ENCODE peak calls at places on chromosome 3, in five cellular contexts. D is lung, P is uterus, G is Caco-2, E is GM23248. K is an unnamed sample. For H3K4me1, the result is how much of the 10 kb centered on the place peaks cover.

GRCh38 chr3:62134061-62134496 is 239.3 kb downstream of the FEZF2 start:
- DNase-seq in D (peak), P (peak), G (no peak), E (peak), K (peak)

GRCh38 chr3:182083112-182083511 is 371.4 kb downstream of the SOX2 start:
- DNase-seq in D (no peak), P (no peak), G (no peak), E (no peak), K (no peak)

GRCh38 chr3:136545664-136546266 is 206.4 kb downstream of the STAG1 start:
- DNase-seq in D (no peak), P (no peak), G (no peak), E (peak), K (no peak)

GRCh38 chr3:147410126-147410517 is 957 bp downstream of the ZIC1 start:
- DNase-seq in D (no peak), P (no peak), G (no peak), E (peak), K (no peak)

GRCh38 chr3:31853580-31853979 is 127.5 kb downstream of the OSBPL10 start:
- DNase-seq in D (no peak), P (no peak), G (no peak), E (no peak), K (no peak)

GRCh38 chr3:69761896-69762789 is 22.9 kb downstream of the MITF start:
- DNase-seq in D (no peak), P (no peak), G (peak), E (peak), K (no peak)

GRCh38 chr3:191502583-191502982 is 41.6 kb downstream of the PYDC2 start:
- DNase-seq in D (no peak), P (no peak), G (peak), E (no peak), K (no peak)

GRCh38 chr3:56874269-56874668 is 72.5 kb upstream of the ARHGEF3 start:
- DNase-seq in D (no peak), P (no peak), G (no peak), E (no peak), K (no peak)

GRCh38 chr3:144031938-144032337 is 60.3 kb downstream of the DIPK2A start:
- DNase-seq in D (no peak), P (no peak), G (no peak), E (peak), K (peak)

GRCh38 chr3:122786067-122786466 is 7.6 kb downstream of the HSPBAP1 start:
- DNase-seq in D (no peak), P (no peak), G (peak), E (peak), K (no peak)

GRCh38 chr3:30694668-30695067 is 88.3 kb downstream of the TGFBR2 start:
- DNase-seq in D (no peak), P (no peak), G (no peak), E (no peak), K (no peak)

GRCh38 chr3:30696403-30696819 is 90.0 kb downstream of the TGFBR2 start:
- DNase-seq in D (no peak), P (no peak), G (no peak), E (no peak), K (no peak)

GRCh38 chr3:30696901-30697300 is 90.5 kb downstream of the TGFBR2 start:
- DNase-seq in D (no peak), P (no peak), G (no peak), E (no peak), K (no peak)

GRCh38 chr3:30694148-30694547 is 87.7 kb downstream of the TGFBR2 start:
- DNase-seq in D (no peak), P (no peak), G (no peak), E (no peak), K (no peak)

GRCh38 chr3:30695302-30696061 is 89.1 kb downstream of the TGFBR2 start:
- DNase-seq in D (no peak), P (no peak), G (no peak), E (no peak), K (no peak)
- H3K4me1 ChIP-seq in D (under half), P (under half), G (under half), E (under half), K (under half)

DNA sequence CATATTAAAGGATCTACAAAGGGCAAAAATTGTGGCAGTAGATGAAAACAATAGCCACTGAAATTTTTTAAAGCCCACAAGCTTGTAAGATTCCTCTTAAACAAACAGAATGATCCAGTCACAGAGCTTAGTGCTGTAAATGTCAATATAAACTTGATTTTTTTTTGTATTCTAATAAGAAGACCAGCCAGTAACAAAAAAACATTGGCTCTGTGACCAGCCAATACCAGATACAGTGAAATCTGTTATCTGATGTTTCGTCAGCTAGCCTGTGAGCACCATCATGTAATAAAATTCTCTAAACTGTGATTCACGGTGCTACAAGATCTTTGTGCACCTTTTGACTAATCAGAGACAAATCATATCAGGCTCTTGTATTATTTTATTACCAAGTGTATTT is 72.2 kb downstream of the FILIP1L start:
- DNase-seq in D (no peak), P (peak), G (no peak), E (peak), K (no peak)
- H3K4me1 ChIP-seq in D (under half), P (under half), G (half or more), E (half or more), K (half or more)

GRCh38 chr3:150770662-150771061 is 7.7 kb upstream of the SIAH2 start:
- DNase-seq in D (no peak), P (no peak), G (no peak), E (no peak), K (no peak)
- H3K4me1 ChIP-seq in D (under half), P (under half), G (under half), E (under half), K (under half)

GRCh38 chr3:197372076-197372661 is 73.8 kb upstream of the DLG1 start:
- DNase-seq in D (peak), P (no peak), G (peak), E (peak), K (peak)
- H3K4me1 ChIP-seq in D (under half), P (under half), G (half or more), E (under half), K (under half)

GRCh38 chr3:50169858-50170257 is 14.7 kb downstream of the SEMA3F start:
- DNase-seq in D (no peak), P (no peak), G (no peak), E (no peak), K (no peak)
- H3K4me1 ChIP-seq in D (under half), P (under half), G (under half), E (under half), K (half or more)

DNA sequence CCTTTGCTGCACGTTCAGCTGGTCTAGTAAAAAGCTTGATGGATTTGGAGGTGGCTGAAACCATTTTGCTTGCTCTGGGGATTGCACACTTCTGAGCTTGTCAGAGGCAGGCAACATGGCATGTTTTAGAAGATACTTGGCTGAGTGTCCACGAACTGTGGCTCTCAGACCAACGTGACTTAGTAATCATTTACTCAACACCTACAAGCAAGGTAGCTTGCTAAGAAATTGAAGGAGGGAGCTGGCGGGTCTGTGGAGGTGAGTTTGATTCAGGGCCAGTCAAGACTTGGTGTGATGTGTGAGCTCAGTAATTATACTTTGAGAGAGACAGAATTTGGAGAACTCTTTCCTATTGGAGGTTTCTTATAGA is 196.0 kb downstream of the LPP start:
- DNase-seq in D (no peak), P (no peak), G (no peak), E (no peak), K (no peak)
- H3K4me1 ChIP-seq in D (under half), P (under half), G (under half), E (under half), K (under half)

GRCh38 chr3:159881828-159882309 is 106.8 kb upstream of the IL12A start:
- DNase-seq in D (no peak), P (no peak), G (no peak), E (no peak), K (no peak)

GRCh38 chr3:159882784-159883779 is 105.6 kb upstream of the IL12A start:
- DNase-seq in D (no peak), P (no peak), G (no peak), E (peak), K (no peak)

GRCh38 chr3:159882367-159882766 is 106.3 kb upstream of the IL12A start:
- DNase-seq in D (no peak), P (no peak), G (no peak), E (no peak), K (no peak)

GRCh38 chr3:159879598-159879997 is 109.0 kb upstream of the IL12A start:
- DNase-seq in D (no peak), P (no peak), G (no peak), E (no peak), K (no peak)

DNA sequence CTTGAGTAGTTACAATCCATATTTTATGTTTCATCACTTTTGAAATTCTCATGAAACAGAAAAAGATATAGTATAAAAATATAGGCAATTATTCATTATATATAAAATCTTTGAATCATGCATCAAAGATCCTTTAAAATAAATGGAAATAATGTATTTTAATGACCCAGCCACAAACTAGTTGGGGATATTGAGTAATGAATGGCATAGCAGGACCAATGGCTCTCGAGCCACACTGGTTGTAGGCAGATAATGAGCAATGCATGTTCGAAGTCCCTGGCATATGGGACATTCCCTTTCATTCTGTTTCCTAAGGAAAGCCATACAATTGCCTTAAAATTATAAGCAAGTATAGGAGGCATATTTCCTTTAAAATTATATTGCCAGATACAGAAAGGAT is 107.4 kb upstream of the IL12A start:
- DNase-seq in D (no peak), P (no peak), G (no peak), E (no peak), K (no peak)
- H3K4me1 ChIP-seq in D (under half), P (under half), G (under half), E (under half), K (half or more)

DNA sequence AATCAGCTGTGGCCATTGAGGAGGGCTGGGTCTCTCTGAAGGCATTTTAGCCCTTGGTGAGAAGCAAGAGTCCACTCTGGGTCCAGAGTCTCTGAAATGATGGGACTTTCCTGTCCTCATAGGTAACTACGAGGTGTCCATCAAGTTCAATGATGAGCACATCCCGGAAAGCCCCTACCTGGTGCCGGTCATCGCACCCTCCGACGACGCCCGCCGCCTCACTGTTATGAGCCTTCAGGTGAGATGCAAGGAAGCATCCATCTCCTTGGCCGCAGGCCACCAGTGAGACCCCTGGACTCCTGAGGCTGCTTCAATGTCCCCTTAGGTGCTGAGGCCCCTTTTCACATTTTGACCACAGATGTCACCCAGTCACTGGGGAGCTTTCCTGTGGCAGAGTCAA is 54.9 kb downstream of the DNASE1L3 start:
- DNase-seq in D (no peak), P (no peak), G (no peak), E (no peak), K (no peak)
- H3K4me1 ChIP-seq in D (under half), P (under half), G (under half), E (under half), K (under half)

GRCh38 chr3:58667229-58667628 is 655 bp upstream of the FAM3D start:
- DNase-seq in D (no peak), P (no peak), G (no peak), E (no peak), K (peak)
- H3K4me1 ChIP-seq in D (under half), P (under half), G (under half), E (under half), K (under half)

K was measured in stomach.